ENCODE peak calls at places on chromosomes 4 and X, in nine cellular contexts. L is EL; A is stimulated activated CD4-positive, alpha-beta T cell treated with anti-CD3 and anti-CD28 coated beads, Interleukin-2, amount 100 ng/mL, for 48 hours; Z is upper lobe of right lung; U is activated naive CD4-positive, alpha-beta T cell; Y is HCEC 1CT; V is HT1080; D is gastrocnemius medialis; I is G401. W is an unnamed sample.

GRCh38 chr4:17174751-17175150 is 276.3 kb upstream of the LDB2 start:
- DNase-seq in Z (no peak), U (no peak), Y (no peak), I (no peak), A (no peak), V (no peak), D (no peak), L (no peak), W (no peak)

GRCh38 chr4:166538491-166539005 is 665.5 kb downstream of the TLL1 start:
- DNase-seq in A (no peak), Z (no peak), D (no peak), V (peak), Y (no peak), U (no peak), I (no peak), L (peak), W (no peak)

GRCh38 chrX:16138108-16138427 is 14.7 kb downstream of the GRPR start:
- DNase-seq in L (no peak), Z (no peak), Y (no peak), U (no peak), A (no peak), D (no peak), I (peak), V (peak), W (no peak)

GRCh38 chr4:168335621-168336020 is 17.1 kb upstream of the DDX60 start:
- DNase-seq in Y (no peak), Z (no peak), A (no peak), I (no peak), U (no peak), L (no peak), V (no peak), D (no peak), W (no peak)

GRCh38 chrX:130268500-130269170 is at the start of gene ZNF280C:
- DNase-seq in L (peak), Z (peak), D (peak), Y (peak), I (peak), V (peak), U (peak), A (peak), W (peak)

GRCh38 chr4:98682719-98683118 is 24.3 kb upstream of the TSPAN5 start:
- DNase-seq in U (no peak), V (peak), I (no peak), L (peak), D (no peak), A (no peak), Z (no peak), Y (peak), W (no peak)

GRCh38 chr4:113347245-113347644 is 297.8 kb downstream of the ANK2 start:
- DNase-seq in I (no peak), Z (no peak), A (no peak), Y (no peak), U (no peak), D (no peak), V (no peak), L (no peak), W (no peak)

GRCh38 chr4:96103086-96103485 is 263.2 kb downstream of the PDHA2 start:
- DNase-seq in Z (no peak), L (no peak), Y (no peak), A (no peak), V (no peak), U (no peak), I (no peak), D (no peak), W (no peak)

GRCh38 chr4:5044341-5044740 is 6.9 kb upstream of the STK32B start:
- DNase-seq in U (no peak), Y (no peak), Z (no peak), A (no peak), D (no peak), L (no peak), V (no peak), I (no peak), W (no peak)

GRCh38 chr4:145613546-145614234 is 5.5 kb upstream of the MMAA start:
- DNase-seq in U (no peak), A (no peak), L (no peak), I (no peak), Z (no peak), V (no peak), Y (no peak), D (no peak), W (no peak)

GRCh38 chr4:24482871-24483270 is 101.5 kb downstream of the DHX15 start:
- DNase-seq in A (no peak), Y (no peak), I (no peak), V (peak), U (no peak), D (no peak), L (peak), Z (no peak), W (no peak)

GRCh38 chr4:120225527-120225926 is 158.9 kb upstream of the MAD2L1 start:
- DNase-seq in V (no peak), U (no peak), L (no peak), Z (no peak), A (no peak), D (no peak), Y (no peak), I (no peak), W (no peak)

GRCh38 chrX:153560000-153560399 is 38.9 kb downstream of the CCNQ start:
- DNase-seq in I (peak), D (no peak), U (no peak), V (no peak), L (no peak), A (no peak), Y (no peak), Z (no peak), W (no peak)

GRCh38 chrX:41022579-41022978 is 62.7 kb upstream of the USP9X start:
- DNase-seq in V (peak), L (peak), Y (peak), U (no peak), A (no peak), I (no peak), Z (no peak), D (no peak), W (no peak)

W was measured in BJ.